ENCODE peak calls at places on chromosomes 1 and 21, in nine cellular contexts. I, G, S, M, A, O, K, Z and H are unnamed samples.

GRCh38 chr1:154559496-154559950 is 1.1 kb upstream of the UBE2Q1 start:
- DNase-seq in I (peak), G (peak), S (peak), M (peak), A (peak), O (peak), K (peak), Z (peak), H (peak)

GRCh38 chr1:209057083-209057482 is 526.4 kb upstream of the CAMK1G start:
- DNase-seq in I (no peak), G (no peak), S (no peak), M (no peak), A (no peak), O (no peak), K (no peak), Z (no peak), H (no peak)

GRCh38 chr21:22670148-22670547 is 1671.9 kb downstream of the NCAM2 start:
- DNase-seq in I (no peak), G (no peak), S (no peak), M (no peak), A (no peak), O (no peak), K (no peak), Z (no peak), H (no peak)

GRCh38 chr1:15849775-15850449 is 2.4 kb downstream of the SPEN start:
- DNase-seq in I (peak), G (peak), S (no peak), M (no peak), A (no peak), O (peak), K (peak), Z (peak), H (no peak)

GRCh38 chr1:65418522-65419185 is 1.8 kb upstream of the LEPR start:
- DNase-seq in I (no peak), G (no peak), S (no peak), M (no peak), A (no peak), O (peak), K (no peak), Z (no peak), H (no peak)

GRCh38 chr1:156661932-156662587 is 15.1 kb downstream of the NES start:
- DNase-seq in I (peak), G (no peak), S (no peak), M (no peak), A (no peak), O (no peak), K (no peak), Z (peak), H (no peak)

GRCh38 chr1:85867189-85867588 is 159.0 kb upstream of the ZNHIT6 start:
- DNase-seq in I (no peak), G (no peak), S (no peak), M (no peak), A (no peak), O (no peak), K (no peak), Z (no peak), H (no peak)

GRCh38 chr1:53111073-53111556 is 31.3 kb downstream of the SLC1A7 start:
- DNase-seq in I (peak), G (no peak), S (no peak), M (no peak), A (no peak), O (no peak), K (no peak), Z (no peak), H (no peak)

GRCh38 chr1:1151306-1151705 is 22.4 kb upstream of the TTLL10 start:
- DNase-seq in I (no peak), G (no peak), S (no peak), M (no peak), A (no peak), O (no peak), K (no peak), Z (no peak), H (no peak)

GRCh38 chr1:157006676-157007075 is 38.9 kb downstream of the ARHGEF11 start:
- DNase-seq in I (no peak), G (no peak), S (no peak), M (no peak), A (no peak), O (no peak), K (no peak), Z (no peak), H (no peak)

GRCh38 chr1:32727876-32728275 is 25.3 kb upstream of the SYNC start:
- DNase-seq in I (no peak), G (no peak), S (no peak), M (no peak), A (no peak), O (no peak), K (no peak), Z (no peak), H (no peak)

GRCh38 chr1:10916991-10917390 is 95.5 kb upstream of the TARDBP start:
- DNase-seq in I (no peak), G (no peak), S (no peak), M (no peak), A (no peak), O (no peak), K (no peak), Z (no peak), H (no peak)

GRCh38 chr1:231933711-231934626 is 307.4 kb downstream of the DISC1 start:
- DNase-seq in I (peak), G (no peak), S (no peak), M (no peak), A (no peak), O (no peak), K (no peak), Z (no peak), H (no peak)

GRCh38 chr1:1924378-1924777 is 5.3 kb upstream of the TMEM52 start:
- DNase-seq in I (no peak), G (no peak), S (no peak), M (no peak), A (no peak), O (no peak), K (no peak), Z (no peak), H (no peak)

GRCh38 chr1:207941664-207942063 is 30.7 kb upstream of the CD34 start:
- DNase-seq in I (peak), G (no peak), S (no peak), M (no peak), A (no peak), O (peak), K (no peak), Z (no peak), H (no peak)

GRCh38 chr1:44154665-44155064 is 13.2 kb upstream of the KLF18 start:
- DNase-seq in I (no peak), G (no peak), S (no peak), M (no peak), A (no peak), O (no peak), K (no peak), Z (no peak), H (no peak)

GRCh38 chr21:39657091-39657689 is 44.5 kb downstream of the B3GALT5 start:
- DNase-seq in I (no peak), G (no peak), S (no peak), M (no peak), A (no peak), O (no peak), K (no peak), Z (no peak), H (no peak)